ENCODE peak calls at places on chromosomes 13 and 19, in six cellular contexts. H is cardiac muscle cell, D is IMR-90, C is thoracic aorta, Y is aorta, W is A673. S is an unnamed sample. For H3K9me3, the result is how much of the 10 kb centered on the place peaks cover.

GRCh38 chr13:54185785-54186184 is 1157.2 kb downstream of the OLFM4 start:
- DNase-seq in H (no peak), D (no peak), C (no peak), Y (no peak), W (peak), S (no peak)

GRCh38 chr19:5156231-5156986 is 184.2 kb downstream of the PTPRS start:
- DNase-seq in H (no peak), D (no peak), C (no peak), Y (peak), W (peak), S (no peak)

GRCh38 chr13:91576590-91576989 is 178.2 kb downstream of the GPC5 start:
- DNase-seq in H (no peak), D (no peak), C (no peak), Y (no peak), W (no peak), S (no peak)

GRCh38 chr13:72144625-72145024 is 277.6 kb upstream of the DACH1 start:
- DNase-seq in H (no peak), D (no peak), C (no peak), Y (no peak), W (no peak), S (no peak)

GRCh38 chr13:33472446-33472845 is 186.9 kb upstream of the STARD13 start:
- DNase-seq in H (no peak), D (no peak), C (no peak), Y (no peak), W (no peak), S (no peak)

GRCh38 chr13:20439261-20439660 is 86.4 kb downstream of the CRYL1 start:
- DNase-seq in H (peak), D (no peak), C (no peak), Y (no peak), W (no peak), S (no peak)

GRCh38 chr19:55206664-55207500 is 2.4 kb downstream of the PTPRH start:
- DNase-seq in H (peak), D (peak), C (no peak), Y (peak), W (peak), S (no peak)

GRCh38 chr13:83827338-83827737 is 54.9 kb downstream of the SLITRK1 start:
- DNase-seq in H (no peak), D (no peak), C (no peak), Y (no peak), W (no peak), S (no peak)

GRCh38 chr13:49690133-49690989 is 925 bp downstream of the EBPL start:
- DNase-seq in H (peak), D (peak), C (no peak), Y (no peak), W (peak), S (no peak)

GRCh38 chr13:80562423-80562822 is 221.5 kb upstream of the SPRY2 start:
- DNase-seq in H (no peak), D (no peak), C (no peak), Y (no peak), W (peak), S (no peak)

GRCh38 chr19:41774515-41774980 is 19.2 kb downstream of the CEACAM6 start:
- DNase-seq in H (no peak), D (no peak), C (no peak), Y (no peak), W (no peak), S (peak)

GRCh38 chr13:28601581-28601980 is 57.3 kb upstream of the POMP start:
- DNase-seq in H (no peak), D (no peak), C (no peak), Y (no peak), W (no peak), S (no peak)

GRCh38 chr13:111975539-111976473 is 91.1 kb upstream of the SOX1 start:
- DNase-seq in H (no peak), D (no peak), C (no peak), Y (peak), W (no peak), S (no peak)

GRCh38 chr13:28754698-28755545 is 36.2 kb upstream of the SLC46A3 start:
- DNase-seq in H (peak), D (peak), C (no peak), Y (no peak), W (peak), S (no peak)

GRCh38 chr19:9406798-9407352 is 28.5 kb downstream of the ZNF266 start:
- DNase-seq in H (peak), D (peak), C (no peak), Y (peak), W (peak), S (no peak)

GRCh38 chr19:9413240-9413954 is 22.0 kb downstream of the ZNF266 start:
- DNase-seq in H (no peak), D (no peak), C (no peak), Y (no peak), W (no peak), S (no peak)

GRCh38 chr19:9407827-9408226 is 27.5 kb downstream of the ZNF266 start:
- DNase-seq in H (no peak), D (no peak), C (no peak), Y (no peak), W (peak), S (no peak)
- H3K9me3 ChIP-seq in H (under half), D (under half), C (half or more), Y (under half), W (half or more), S (under half)

GRCh38 chr19:50187937-50188336 is 15.5 kb upstream of the MYH14 start:
- DNase-seq in H (no peak), D (no peak), C (no peak), Y (no peak), W (no peak), S (no peak)

GRCh38 chr19:50190439-50190891 is 13.0 kb upstream of the MYH14 start:
- DNase-seq in H (no peak), D (no peak), C (no peak), Y (no peak), W (no peak), S (no peak)

GRCh38 chr19:50191270-50191669 is 12.2 kb upstream of the MYH14 start:
- DNase-seq in H (no peak), D (no peak), C (no peak), Y (no peak), W (no peak), S (no peak)

GRCh38 chr19:50192463-50193211 is 10.8 kb upstream of the MYH14 start:
- DNase-seq in H (no peak), D (no peak), C (no peak), Y (no peak), W (no peak), S (no peak)

GRCh38 chr19:50189326-50189725 is 14.1 kb upstream of the MYH14 start:
- DNase-seq in H (no peak), D (no peak), C (no peak), Y (no peak), W (no peak), S (no peak)
- H3K9me3 ChIP-seq in H (under half), D (under half), C (under half), Y (under half), W (under half), S (under half)

GRCh38 chr19:57477191-57478008 is at the start of gene ZNF772:
- DNase-seq in H (peak), D (peak), C (peak), Y (peak), W (peak), S (peak)

DNA sequence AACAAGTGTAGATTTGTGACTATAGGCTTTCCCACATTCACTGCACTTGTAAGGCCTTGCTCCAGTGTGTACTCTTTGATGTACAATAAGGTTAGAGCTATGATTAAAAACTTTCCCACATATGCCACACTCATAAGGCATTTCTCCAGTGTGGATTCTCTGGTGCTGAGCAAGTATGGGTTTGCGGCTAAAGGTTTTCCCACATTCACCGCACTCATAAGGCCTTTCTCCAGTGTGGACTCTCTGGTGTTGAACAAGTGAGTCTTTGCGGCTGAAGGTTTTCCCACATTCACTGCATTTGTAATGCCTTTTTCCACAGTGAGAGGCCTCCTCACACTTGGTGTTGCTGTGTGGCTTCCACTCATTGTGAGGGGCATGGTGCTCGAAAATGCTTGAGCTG is 3.7 kb downstream of the ZNF772 start:
- DNase-seq in H (peak), D (no peak), C (no peak), Y (no peak), W (no peak), S (no peak)
- H3K9me3 ChIP-seq in H (under half), D (half or more), C (half or more), Y (under half), W (half or more), S (half or more)

GRCh38 chr19:57106646-57107235 is 13.0 kb upstream of the USP29 start:
- DNase-seq in H (no peak), D (no peak), C (no peak), Y (no peak), W (no peak), S (no peak)
- H3K9me3 ChIP-seq in H (under half), D (under half), C (under half), Y (under half), W (under half), S (under half)

DNA sequence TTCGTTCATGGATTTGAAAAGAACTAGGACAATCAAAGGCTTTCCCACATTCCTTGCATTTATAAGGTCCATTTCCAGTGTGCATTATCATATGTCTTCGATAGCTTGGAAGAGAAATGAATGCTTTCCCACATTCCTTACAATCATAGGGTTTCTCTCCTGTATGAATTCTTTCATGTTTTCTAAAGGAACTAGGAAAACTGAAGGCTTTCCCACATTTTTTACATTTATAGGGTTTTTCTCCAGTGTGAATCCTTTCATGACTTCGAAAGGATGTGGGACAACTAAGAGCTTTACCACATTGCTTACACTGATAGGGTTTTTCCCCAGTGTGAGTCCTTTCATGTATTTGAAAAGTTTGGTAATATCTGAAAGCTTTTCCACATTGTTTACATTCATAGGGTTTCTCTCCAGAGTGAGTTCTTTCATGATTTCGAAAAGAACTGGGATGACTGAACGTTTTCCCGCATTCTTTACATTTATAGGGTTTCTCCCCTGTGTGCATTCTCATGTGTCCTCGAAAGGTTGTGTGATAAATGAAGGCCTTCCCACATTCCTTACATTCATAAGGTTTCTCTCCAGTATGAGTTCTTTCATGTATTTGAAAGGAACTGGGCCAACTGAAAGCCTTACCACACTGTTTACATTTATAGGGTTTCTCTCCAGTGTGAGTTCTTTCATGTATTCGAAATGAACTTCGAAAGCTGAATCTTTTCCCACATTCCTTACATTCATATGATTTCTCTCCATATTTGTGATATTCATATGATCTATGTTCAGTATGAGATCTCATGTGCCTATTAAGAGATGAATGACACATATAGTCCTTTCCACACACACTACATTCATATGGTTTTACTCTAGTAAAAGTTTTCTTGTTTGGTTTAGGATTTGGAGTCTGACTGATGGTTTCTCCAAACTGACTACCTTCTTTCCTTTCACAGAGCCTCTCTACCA is 19.6 kb downstream of the ZNF709 start:
- DNase-seq in H (no peak), D (no peak), C (no peak), Y (no peak), W (no peak), S (no peak)
- H3K9me3 ChIP-seq in H (under half), D (half or more), C (half or more), Y (under half), W (half or more), S (under half)

GRCh38 chr19:43883864-43884263 is 51.2 kb downstream of the ZNF45 start:
- DNase-seq in H (no peak), D (no peak), C (no peak), Y (no peak), W (no peak), S (no peak)
- H3K9me3 ChIP-seq in H (under half), D (under half), C (half or more), Y (under half), W (half or more), S (under half)

DNA sequence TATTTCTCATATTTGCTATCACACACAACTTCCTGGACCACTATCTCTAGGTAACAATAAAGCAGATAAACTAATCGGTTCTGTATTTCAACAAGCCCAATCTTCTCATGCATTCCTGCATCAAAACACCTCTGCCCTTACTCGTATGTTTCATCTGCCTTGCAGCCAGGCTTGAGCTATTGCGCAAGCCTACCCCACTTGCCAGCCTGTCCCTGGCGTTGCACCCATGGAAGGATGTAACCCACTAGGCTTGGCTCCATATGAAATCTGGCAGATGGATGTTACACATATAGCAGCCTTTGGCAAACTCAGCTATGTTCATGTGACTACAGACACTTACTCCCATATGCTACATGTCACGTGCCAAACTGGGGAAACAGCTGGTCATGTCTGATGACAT is 11.9 kb upstream of the ZNF549 start:
- DNase-seq in H (no peak), D (no peak), C (no peak), Y (no peak), W (no peak), S (no peak)
- H3K9me3 ChIP-seq in H (under half), D (under half), C (under half), Y (under half), W (under half), S (under half)

GRCh38 chr19:23377276-23377675 is 18.0 kb downstream of the ZNF91 start:
- DNase-seq in H (no peak), D (no peak), C (no peak), Y (no peak), W (no peak), S (no peak)
- H3K9me3 ChIP-seq in H (under half), D (under half), C (half or more), Y (under half), W (half or more), S (under half)

GRCh38 chr19:22918221-22918620 is 84.8 kb downstream of the ZNF728 start:
- DNase-seq in H (no peak), D (no peak), C (no peak), Y (no peak), W (no peak), S (no peak)

GRCh38 chr19:22919946-22920345 is 83.0 kb downstream of the ZNF728 start:
- DNase-seq in H (no peak), D (no peak), C (no peak), Y (no peak), W (no peak), S (no peak)

DNA sequence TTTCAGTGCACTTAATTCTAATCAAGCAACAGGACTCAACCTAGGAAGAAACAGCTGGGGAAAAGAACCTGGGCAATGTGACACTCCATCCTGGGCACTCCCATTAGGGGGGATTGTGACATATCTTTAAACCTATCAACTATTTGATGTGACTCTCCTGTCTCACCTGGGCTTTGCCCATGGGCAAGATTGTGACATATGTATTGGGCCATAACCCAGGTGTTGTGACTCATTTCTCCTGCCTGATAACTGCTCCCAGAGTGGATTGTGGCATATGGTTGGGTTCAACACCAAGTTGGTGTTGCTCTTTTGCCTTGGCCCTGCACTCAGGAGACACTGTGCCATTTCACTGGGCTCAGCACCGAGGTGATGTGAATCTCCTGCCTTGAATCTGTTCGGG is 82.6 kb downstream of the ZNF723 start:
- DNase-seq in H (no peak), D (no peak), C (no peak), Y (no peak), W (no peak), S (no peak)
- H3K9me3 ChIP-seq in H (under half), D (under half), C (under half), Y (under half), W (under half), S (under half)

S was measured in T-helper 17 cell.